ENCODE peak calls at places on chromosome 11, in ten cellular contexts. J, Y, P, S, E, T, D, H, X and C are unnamed samples.

GRCh38 chr11:76603202-76603601 is 67.3 kb downstream of the LRRC32 start:
- DNase-seq in J (no peak), Y (no peak), P (no peak), S (no peak), E (peak), T (no peak), D (no peak), H (no peak), X (no peak), C (no peak)

GRCh38 chr11:123683616-123684170 is 29.3 kb upstream of the SCN3B start:
- DNase-seq in J (no peak), Y (no peak), P (no peak), S (no peak), E (no peak), T (no peak), D (no peak), H (peak), X (no peak), C (no peak)

GRCh38 chr11:44977493-44977984 is 26.9 kb upstream of the TP53I11 start:
- DNase-seq in J (no peak), Y (no peak), P (no peak), S (peak), E (no peak), T (no peak), D (no peak), H (no peak), X (peak), C (no peak)

GRCh38 chr11:78428273-78428651 is 10.6 kb upstream of the GAB2 start:
- DNase-seq in J (no peak), Y (no peak), P (no peak), S (no peak), E (no peak), T (no peak), D (no peak), H (no peak), X (no peak), C (no peak)

GRCh38 chr11:128709402-128709801 is 15.5 kb downstream of the FLI1 start:
- DNase-seq in J (peak), Y (no peak), P (peak), S (no peak), E (peak), T (no peak), D (no peak), H (no peak), X (no peak), C (no peak)

GRCh38 chr11:33068611-33069340 is 29.4 kb downstream of the TCP11L1 start:
- DNase-seq in J (no peak), Y (no peak), P (no peak), S (no peak), E (no peak), T (no peak), D (no peak), H (no peak), X (no peak), C (no peak)

GRCh38 chr11:130832571-130833432 is 83.5 kb downstream of the SNX19 start:
- DNase-seq in J (peak), Y (no peak), P (no peak), S (no peak), E (no peak), T (no peak), D (no peak), H (no peak), X (no peak), C (no peak)

GRCh38 chr11:65340226-65340625 is 6.6 kb downstream of the DPF2 start:
- DNase-seq in J (no peak), Y (no peak), P (no peak), S (no peak), E (no peak), T (no peak), D (no peak), H (no peak), X (no peak), C (no peak)

GRCh38 chr11:5291207-5291838 is 10.4 kb downstream of the OR51B4 start:
- DNase-seq in J (peak), Y (no peak), P (no peak), S (no peak), E (no peak), T (peak), D (no peak), H (no peak), X (no peak), C (peak)

GRCh38 chr11:44219830-44220778 is 89.8 kb downstream of the ALX4 start:
- DNase-seq in J (peak), Y (no peak), P (no peak), S (no peak), E (no peak), T (no peak), D (no peak), H (no peak), X (no peak), C (no peak)

GRCh38 chr11:57368106-57368826 is 12.7 kb downstream of the PRG3 start:
- DNase-seq in J (no peak), Y (peak), P (no peak), S (no peak), E (no peak), T (no peak), D (no peak), H (no peak), X (no peak), C (no peak)

GRCh38 chr11:70931430-70931829 is 320.9 kb downstream of the SHANK2 start:
- DNase-seq in J (no peak), Y (no peak), P (no peak), S (no peak), E (no peak), T (no peak), D (no peak), H (no peak), X (no peak), C (no peak)

GRCh38 chr11:2462986-2463765 is 18.4 kb downstream of the KCNQ1 start:
- DNase-seq in J (no peak), Y (peak), P (no peak), S (no peak), E (peak), T (no peak), D (peak), H (no peak), X (no peak), C (no peak)

GRCh38 chr11:9566561-9567063 is 6.9 kb upstream of the WEE1 start:
- DNase-seq in J (peak), Y (no peak), P (no peak), S (no peak), E (no peak), T (peak), D (no peak), H (no peak), X (no peak), C (no peak)

GRCh38 chr11:129451524-129451923 is 75.9 kb downstream of the BARX2 start:
- DNase-seq in J (no peak), Y (no peak), P (no peak), S (no peak), E (no peak), T (no peak), D (no peak), H (no peak), X (no peak), C (no peak)

GRCh38 chr11:35663408-35663702 is 780 bp downstream of the TRIM44 start:
- DNase-seq in J (no peak), Y (no peak), P (no peak), S (no peak), E (no peak), T (no peak), D (no peak), H (no peak), X (no peak), C (no peak)

GRCh38 chr11:69362315-69362714 is 68.4 kb downstream of the MYEOV start:
- DNase-seq in J (no peak), Y (no peak), P (no peak), S (no peak), E (no peak), T (no peak), D (peak), H (no peak), X (peak), C (no peak)

GRCh38 chr11:69828276-69828970 is 9.2 kb upstream of the FGF3 start:
- DNase-seq in J (no peak), Y (no peak), P (no peak), S (no peak), E (no peak), T (no peak), D (no peak), H (no peak), X (peak), C (no peak)

GRCh38 chr11:106331163-106331562 is 253.7 kb downstream of the AASDHPPT start:
- DNase-seq in J (peak), Y (no peak), P (no peak), S (no peak), E (no peak), T (no peak), D (no peak), H (no peak), X (no peak), C (no peak)

GRCh38 chr11:109853156-109853776 is 239.9 kb upstream of the ZC3H12C start:
- DNase-seq in J (peak), Y (no peak), P (peak), S (peak), E (no peak), T (peak), D (no peak), H (no peak), X (no peak), C (peak)

GRCh38 chr11:45169310-45170072 is 23.1 kb downstream of the PRDM11 start:
- DNase-seq in J (no peak), Y (no peak), P (no peak), S (no peak), E (no peak), T (no peak), D (no peak), H (no peak), X (no peak), C (no peak)

GRCh38 chr11:1171985-1172728 is 14.4 kb downstream of the MUC5AC start:
- DNase-seq in J (no peak), Y (no peak), P (no peak), S (no peak), E (no peak), T (no peak), D (no peak), H (no peak), X (peak), C (no peak)

GRCh38 chr11:73149105-73149504 is 7.0 kb upstream of the FCHSD2 start:
- DNase-seq in J (no peak), Y (no peak), P (no peak), S (no peak), E (peak), T (no peak), D (no peak), H (no peak), X (no peak), C (no peak)

GRCh38 chr11:90218606-90219005 is 4.2 kb downstream of the CHORDC1 start:
- DNase-seq in J (no peak), Y (no peak), P (no peak), S (no peak), E (peak), T (no peak), D (peak), H (no peak), X (peak), C (no peak)

GRCh38 chr11:103609117-103610066 is 427.0 kb upstream of the DDI1 start:
- DNase-seq in J (peak), Y (no peak), P (peak), S (no peak), E (no peak), T (peak), D (no peak), H (no peak), X (no peak), C (no peak)

GRCh38 chr11:76835928-76836612 is 24.6 kb upstream of the ACER3 start:
- DNase-seq in J (peak), Y (peak), P (peak), S (peak), E (peak), T (peak), D (no peak), H (no peak), X (no peak), C (no peak)

GRCh38 chr11:1148752-1149180 is 9.0 kb upstream of the MUC5AC start:
- DNase-seq in J (no peak), Y (no peak), P (no peak), S (no peak), E (no peak), T (peak), D (no peak), H (no peak), X (peak), C (no peak)

GRCh38 chr11:11171854-11172253 is 181.2 kb downstream of the CSNK2A3 start:
- DNase-seq in J (no peak), Y (no peak), P (no peak), S (no peak), E (no peak), T (no peak), D (no peak), H (no peak), X (no peak), C (peak)

GRCh38 chr11:118699508-118700220 is 20.2 kb upstream of the TREH start:
- DNase-seq in J (no peak), Y (no peak), P (no peak), S (no peak), E (no peak), T (no peak), D (no peak), H (no peak), X (no peak), C (no peak)

GRCh38 chr11:9315078-9315688 is 790 bp upstream of the TMEM41B start:
- DNase-seq in J (peak), Y (no peak), P (no peak), S (peak), E (no peak), T (no peak), D (no peak), H (no peak), X (no peak), C (no peak)

GRCh38 chr11:93623179-93623578 is 38.3 kb upstream of the CEP295 start:
- DNase-seq in J (no peak), Y (no peak), P (no peak), S (no peak), E (no peak), T (peak), D (no peak), H (no peak), X (no peak), C (no peak)

GRCh38 chr11:117910525-117910924 is 18.7 kb downstream of the TMPRSS13 start:
- DNase-seq in J (no peak), Y (no peak), P (no peak), S (no peak), E (no peak), T (no peak), D (peak), H (no peak), X (no peak), C (no peak)

GRCh38 chr11:961921-962320 is 36.3 kb downstream of the AP2A2 start:
- DNase-seq in J (no peak), Y (no peak), P (no peak), S (peak), E (no peak), T (no peak), D (no peak), H (no peak), X (no peak), C (peak)

GRCh38 chr11:43943931-43944751 is 1.7 kb downstream of the C11orf96 start:
- DNase-seq in J (no peak), Y (no peak), P (no peak), S (no peak), E (no peak), T (no peak), D (no peak), H (no peak), X (no peak), C (no peak)

GRCh38 chr11:33724644-33725035 is 11.6 kb downstream of the CD59 start:
- DNase-seq in J (peak), Y (no peak), P (no peak), S (no peak), E (no peak), T (no peak), D (no peak), H (peak), X (no peak), C (peak)

GRCh38 chr11:284081-285020 is 4.6 kb upstream of the PGGHG start:
- DNase-seq in J (no peak), Y (no peak), P (no peak), S (no peak), E (peak), T (no peak), D (peak), H (no peak), X (peak), C (no peak)

GRCh38 chr11:72395993-72396392 is 38.3 kb downstream of the CLPB start:
- DNase-seq in J (no peak), Y (no peak), P (no peak), S (no peak), E (no peak), T (no peak), D (no peak), H (peak), X (no peak), C (no peak)